ENCODE peak calls at places on chromosomes 5 and 9, in four cellular contexts. Y, W, T and O are unnamed samples.

GRCh38 chr9:128006360-128007024 is 25.7 kb upstream of the EEIG1 start:
- DNase-seq in Y (no peak), T (no peak), W (peak), O (no peak)

GRCh38 chr5:122063836-122064235 is 14.2 kb downstream of the LOX start:
- DNase-seq in Y (no peak), W (no peak), T (no peak), O (no peak)

GRCh38 chr5:126852916-126853315 is 76.0 kb downstream of the LMNB1 start:
- DNase-seq in T (no peak), Y (no peak), W (no peak), O (no peak)

GRCh38 chr9:1047605-1048235 is 2.4 kb upstream of the DMRT2 start:
- DNase-seq in W (no peak), T (no peak), Y (peak), O (no peak)

GRCh38 chr5:35047785-35048404 is at the start of gene AGXT2:
- DNase-seq in T (no peak), W (no peak), Y (no peak), O (no peak)

GRCh38 chr9:93305497-93306020 is 121.6 kb downstream of the WNK2 start:
- DNase-seq in T (no peak), Y (no peak), W (no peak), O (no peak)

GRCh38 chr9:70013598-70014196 is 30.0 kb upstream of the MAMDC2 start:
- DNase-seq in W (no peak), Y (no peak), T (no peak), O (no peak)

GRCh38 chr9:131618071-131618479 is 72.8 kb downstream of the PRRT1B start:
- DNase-seq in Y (no peak), W (no peak), T (peak), O (no peak)

GRCh38 chr5:177476531-177477233 is 3.2 kb upstream of the DBN1 start:
- DNase-seq in Y (no peak), T (peak), W (no peak), O (no peak)

GRCh38 chr5:169838688-169839087 is 141.6 kb downstream of the INSYN2B start:
- DNase-seq in Y (no peak), T (no peak), W (no peak), O (no peak)

GRCh38 chr5:95283761-95284511 is 958 bp downstream of the MCTP1 start:
- DNase-seq in Y (peak), T (no peak), W (peak), O (peak)

GRCh38 chr5:169581580-169582227 is 1.9 kb upstream of the SPDL1 start:
- DNase-seq in W (peak), Y (peak), T (peak), O (peak)

GRCh38 chr5:120682851-120683250 is 218.8 kb downstream of the PRR16 start:
- DNase-seq in T (no peak), Y (no peak), W (no peak), O (no peak)

GRCh38 chr9:32398207-32398606 is 13.8 kb downstream of the ACO1 start:
- DNase-seq in Y (no peak), T (no peak), W (no peak), O (no peak)

GRCh38 chr5:175214152-175214551 is 229.8 kb downstream of the DRD1 start:
- DNase-seq in Y (no peak), W (peak), T (no peak), O (no peak)

GRCh38 chr5:65121880-65122436 is 353.2 kb downstream of the CWC27 start:
- DNase-seq in Y (no peak), T (no peak), W (no peak), O (peak)

GRCh38 chr5:102589661-102590060 is 90.9 kb upstream of the SLCO6A1 start:
- DNase-seq in W (no peak), T (no peak), Y (no peak), O (no peak)

GRCh38 chr5:149831492-149831891 is 101.4 kb downstream of the PPARGC1B start:
- DNase-seq in T (no peak), W (peak), Y (no peak), O (no peak)

GRCh38 chr5:124889522-124889828 is 143.0 kb upstream of the ZNF608 start:
- DNase-seq in T (no peak), W (no peak), Y (no peak), O (no peak)

GRCh38 chr9:87644659-87645058 is 81.3 kb upstream of the CTSL start:
- DNase-seq in T (no peak), Y (no peak), W (no peak), O (no peak)

GRCh38 chr5:36820900-36821299 is 55.7 kb upstream of the NIPBL start:
- DNase-seq in Y (no peak), T (no peak), W (peak), O (peak)

DNA sequence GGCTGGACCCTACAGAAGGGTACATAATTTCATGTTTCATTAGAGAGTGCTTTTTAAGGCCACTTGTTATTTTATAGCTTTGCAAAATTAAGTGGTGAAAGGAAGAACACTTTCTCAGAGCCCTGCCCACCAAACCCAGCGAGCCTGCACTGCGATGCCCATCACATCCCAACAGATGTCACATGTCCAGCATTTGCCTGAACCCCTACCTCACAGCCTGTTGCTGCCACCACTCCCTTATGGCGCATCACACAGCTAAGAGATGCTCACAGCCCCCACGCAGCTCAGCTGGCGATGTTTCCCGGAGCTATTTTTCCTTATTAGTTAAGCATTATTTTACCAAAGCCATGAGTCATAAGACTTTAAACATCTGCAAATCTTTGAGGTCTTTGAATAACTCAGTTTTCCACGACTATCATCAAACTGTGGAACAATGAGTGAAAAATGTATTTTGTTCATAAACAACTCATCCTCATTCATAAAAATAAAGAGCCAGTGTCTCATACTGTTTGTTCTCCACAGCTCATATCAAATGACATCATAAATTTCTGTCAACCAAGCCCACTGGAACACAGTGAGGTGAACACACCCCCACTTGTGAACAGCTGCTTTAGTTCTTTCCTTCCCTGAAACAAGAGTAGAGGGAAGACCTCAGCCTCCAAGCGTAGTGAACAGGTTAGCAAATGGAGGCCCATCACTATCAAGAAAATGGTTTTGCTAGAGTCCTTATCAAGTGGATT is 104.9 kb downstream of the SYK start:
- DNase-seq in Y (no peak), T (no peak), W (no peak), O (no peak)
- TF ChIP-seq HMGXB4 in Y (no peak), T (no peak), W (no peak), O (no peak)

DNA sequence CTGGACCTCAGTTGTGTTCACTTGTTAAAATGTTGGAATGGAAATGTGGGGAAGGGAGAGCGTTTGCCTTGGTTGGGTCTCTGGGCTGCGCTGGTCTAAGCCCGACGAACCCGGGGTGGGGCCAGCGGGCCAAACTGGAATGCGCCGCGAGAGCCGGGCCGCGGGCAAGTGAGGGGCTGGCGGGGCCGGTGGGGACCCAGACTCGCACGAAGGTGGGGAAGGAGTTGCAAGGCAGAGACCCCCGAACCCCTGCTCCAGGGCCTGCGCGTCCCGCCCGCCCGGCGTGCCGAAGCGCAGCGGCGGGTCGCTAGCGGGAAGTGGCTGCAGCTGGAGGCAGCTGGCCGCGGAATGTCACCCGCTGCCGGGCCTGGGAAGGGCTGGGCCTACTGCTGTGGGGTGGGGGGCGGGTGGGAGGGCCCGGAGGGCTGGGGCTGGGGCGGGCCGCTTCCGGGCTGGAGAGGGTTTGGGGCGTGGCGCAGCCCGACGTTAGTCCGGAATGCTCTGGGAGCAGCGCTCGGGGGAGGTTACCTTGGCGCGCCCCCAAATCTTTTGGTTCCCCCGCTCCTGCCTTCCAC is 84.8 kb downstream of the DAB2IP start:
- DNase-seq in W (peak), Y (peak), T (no peak), O (no peak)
- TF ChIP-seq HMGXB4 in W (no peak), Y (no peak), T (no peak), O (no peak)

DNA sequence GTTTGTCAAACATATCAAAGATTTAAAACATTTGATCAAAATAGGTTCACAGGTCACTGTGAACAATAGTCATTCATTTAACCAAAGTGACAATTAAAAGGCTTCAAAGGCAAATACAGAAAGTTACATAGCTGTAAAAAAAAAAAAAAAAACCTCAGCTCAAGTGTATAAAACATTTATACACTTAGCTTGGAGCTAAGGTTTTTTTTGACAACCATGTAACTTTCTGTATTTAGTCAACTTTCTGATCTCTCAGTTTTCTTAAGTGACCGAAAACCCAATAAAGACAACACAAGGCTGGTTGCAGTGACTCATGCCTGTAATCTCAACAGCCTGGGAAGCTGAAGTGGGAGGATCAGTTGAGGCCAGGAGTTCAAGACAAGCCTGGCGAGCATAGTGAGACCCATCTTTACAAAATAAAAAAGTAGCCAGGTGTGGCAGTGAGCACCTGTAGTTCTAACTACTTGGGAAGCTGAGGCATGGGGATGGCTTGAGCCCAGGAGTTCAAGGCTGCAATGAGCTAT is 16.4 kb upstream of the UBTD2 start:
- DNase-seq in W (no peak), T (no peak), Y (no peak), O (peak)
- TF ChIP-seq HMGXB4 in W (no peak), T (no peak), Y (no peak), O (no peak)

GRCh38 chr5:127961764-127962148 is 121.8 kb upstream of the SLC12A2 start:
- DNase-seq in Y (no peak), W (no peak), T (no peak), O (no peak)
- TF ChIP-seq HMGXB4 in Y (no peak), W (no peak), T (no peak), O (no peak)